ENCODE peak calls at places on chromosomes 7 and 10, in ten cellular contexts. L is iPS DF 6.9; D is activated CD4-positive, alpha-beta T cell treated with anti-CD3 and anti-CD28 coated beads, Interleukin-2, amount 50 U/mL, for 4 hours; Z is Jurkat, Clone E6-1; S is kidney tubule cell; P is LoVo; V is HT-29; R is endothelial cell; N is germinal center; F is AG04450. O is an unnamed sample.
A peak's percentile ranks its signal among the peaks of the same experiment; 100 is the strongest.

GRCh38 chr10:113732966-113733365 is 18.5 kb upstream of the PLEKHS1 start:
- DNase-seq in L (no peak), D (no peak), Z (no peak), S (no peak), P (no peak), V (no peak), R (no peak), N (no peak), F (no peak), O (no peak)

GRCh38 chr7:31145339-31145738 is 93.2 kb downstream of the ADCYAP1R1 start:
- DNase-seq in L (peak; percentile 31), D (no peak), Z (no peak), S (no peak), P (no peak), V (no peak), R (no peak), N (no peak), F (no peak), O (no peak)

GRCh38 chr10:89160339-89160738 is 46.8 kb downstream of the CH25H start:
- DNase-seq in L (no peak), D (no peak), Z (no peak), S (no peak), P (no peak), V (no peak), R (no peak), N (no peak), F (no peak), O (no peak)

GRCh38 chr7:91050677-91051076 is 213.6 kb upstream of the FZD1 start:
- DNase-seq in L (no peak), D (no peak), Z (peak; percentile 4), S (no peak), P (no peak), V (no peak), R (no peak), N (no peak), F (no peak), O (no peak)

GRCh38 chr10:43396928-43397624 is 11.9 kb downstream of the HNRNPF start:
- DNase-seq in L (no peak), D (peak; percentile 51), Z (peak; percentile 87), S (peak; percentile 96), P (peak; percentile 89), V (peak; percentile 94), R (peak; percentile 86), N (peak; percentile 87), F (no peak), O (peak; percentile 94)

GRCh38 chr7:34653787-34654186 is 4.2 kb upstream of the NPSR1 start:
- DNase-seq in L (no peak), D (no peak), Z (no peak), S (no peak), P (no peak), V (no peak), R (no peak), N (no peak), F (no peak), O (no peak)

GRCh38 chr7:35801392-35802101 is 690 bp downstream of the SEPTIN7 start:
- DNase-seq in L (no peak), D (peak; percentile 67), Z (peak; percentile 31), S (peak; percentile 74), P (peak; percentile 67), V (peak; percentile 72), R (peak; percentile 69), N (peak; percentile 74), F (no peak), O (peak; percentile 91)

GRCh38 chr10:79422178-79422892 is 23.1 kb downstream of the ZCCHC24 start:
- DNase-seq in L (no peak), D (no peak), Z (no peak), S (no peak), P (no peak), V (no peak), R (no peak), N (no peak), F (peak; percentile 91), O (no peak)

GRCh38 chr10:7787150-7787856 is 490 bp downstream of the KIN start:
- DNase-seq in L (no peak), D (no peak), Z (no peak), S (peak; percentile 17), P (peak; percentile 8), V (peak; percentile 19), R (no peak), N (no peak), F (no peak), O (no peak)

O was measured in Kasumi-1.